ENCODE peak calls at places on chromosomes 16 and 17, in nine cellular contexts. Z is adrenal gland, Q is uterus, G is osteoblast, J is hepatocyte, S is SJSA1, U is left ventricle myocardium inferior, H is tibial artery, I is prostate gland. T is an unnamed sample. For H3K36me3, the result is how much of the 10 kb centered on the place peaks cover.

GRCh38 chr17:65918450-65918849 is 273.5 kb downstream of the CEP112 start:
- DNase-seq in Z (no peak), Q (no peak), G (no peak), J (no peak), S (peak), U (no peak), H (no peak), I (no peak), T (no peak)

GRCh38 chr16:48632137-48632774 is 22.3 kb upstream of the N4BP1 start:
- DNase-seq in Z (no peak), Q (no peak), G (no peak), J (peak), S (no peak), U (no peak), H (no peak), I (no peak), T (no peak)

GRCh38 chr16:86545927-86546637 is 9.0 kb downstream of the MTHFSD start:
- DNase-seq in Z (no peak), Q (no peak), G (no peak), J (no peak), S (no peak), U (no peak), H (no peak), I (peak), T (no peak)

GRCh38 chr16:27325736-27326135 is 12.0 kb downstream of the IL4R start:
- DNase-seq in Z (no peak), Q (no peak), G (peak), J (no peak), S (no peak), U (no peak), H (no peak), I (no peak), T (no peak)

GRCh38 chr16:72723781-72724180 is 324.1 kb downstream of the ZFHX3 start:
- DNase-seq in Z (no peak), Q (no peak), G (no peak), J (no peak), S (no peak), U (no peak), H (no peak), I (no peak), T (no peak)

GRCh38 chr17:40992666-40993065 is 1.3 kb downstream of the KRTAP3-3 start:
- DNase-seq in Z (no peak), Q (no peak), G (no peak), J (no peak), S (no peak), U (no peak), H (no peak), I (no peak), T (no peak)

GRCh38 chr16:48523415-48524204 is 86.4 kb downstream of the N4BP1 start:
- DNase-seq in Z (no peak), Q (no peak), G (no peak), J (no peak), S (no peak), U (no peak), H (no peak), I (no peak), T (no peak)

GRCh38 chr17:34178047-34178446 is 77.0 kb upstream of the CCL2 start:
- DNase-seq in Z (no peak), Q (no peak), G (no peak), J (no peak), S (no peak), U (no peak), H (no peak), I (no peak), T (peak)

GRCh38 chr16:29961479-29962343 is at the start of gene TMEM219:
- DNase-seq in Z (peak), Q (peak), G (peak), J (peak), S (peak), U (peak), H (peak), I (peak), T (peak)

GRCh38 chr17:17740627-17741237 is 59.5 kb downstream of the RAI1 start:
- DNase-seq in Z (no peak), Q (no peak), G (peak), J (peak), S (no peak), U (no peak), H (no peak), I (no peak), T (peak)

GRCh38 chr17:76382305-76382802 is 2.1 kb upstream of the SPHK1 start:
- DNase-seq in Z (no peak), Q (no peak), G (peak), J (peak), S (peak), U (no peak), H (no peak), I (peak), T (peak)

GRCh38 chr17:76570457-76570856 is 15.2 kb downstream of the ST6GALNAC2 start:
- DNase-seq in Z (no peak), Q (no peak), G (no peak), J (no peak), S (no peak), U (no peak), H (no peak), I (no peak), T (no peak)

GRCh38 chr17:59829217-59830006 is 63.3 kb downstream of the TUBD1 start:
- DNase-seq in Z (peak), Q (no peak), G (peak), J (peak), S (peak), U (no peak), H (no peak), I (no peak), T (no peak)

GRCh38 chr17:29711588-29712385 is 89.1 kb upstream of the CORO6 start:
- DNase-seq in Z (no peak), Q (no peak), G (no peak), J (no peak), S (no peak), U (no peak), H (no peak), I (no peak), T (no peak)

GRCh38 chr17:8383143-8383974 is at the start of gene RPL26:
- DNase-seq in Z (peak), Q (peak), G (peak), J (peak), S (peak), U (peak), H (peak), I (peak), T (peak)

DNA sequence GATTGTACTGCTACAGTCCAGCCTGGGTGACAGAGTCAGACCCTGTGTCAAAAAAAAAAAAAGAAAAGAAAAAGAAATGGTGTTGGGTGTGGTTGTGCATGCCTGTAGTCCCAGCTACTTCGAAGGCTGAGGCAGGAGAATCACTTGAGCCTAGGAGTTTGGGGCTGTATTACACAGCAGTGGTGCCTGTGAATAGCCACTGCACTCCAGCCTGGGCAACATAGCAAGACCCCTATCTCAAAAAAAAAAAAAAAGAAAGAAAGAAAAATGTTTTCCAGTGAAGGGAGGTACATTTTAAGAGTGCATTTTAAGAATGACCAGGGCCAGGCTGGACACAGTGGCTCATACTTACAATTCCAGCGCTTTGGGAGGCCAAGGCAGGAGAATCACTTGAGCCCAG is 6.3 kb downstream of the ARL2BP start:
- DNase-seq in Z (no peak), Q (no peak), G (no peak), J (no peak), S (no peak), U (no peak), H (no peak), I (no peak), T (no peak)
- H3K36me3 ChIP-seq in Z (half or more), Q (under half), G (half or more), J (under half), S (half or more), U (half or more), H (half or more), I (under half), T (under half)

DNA sequence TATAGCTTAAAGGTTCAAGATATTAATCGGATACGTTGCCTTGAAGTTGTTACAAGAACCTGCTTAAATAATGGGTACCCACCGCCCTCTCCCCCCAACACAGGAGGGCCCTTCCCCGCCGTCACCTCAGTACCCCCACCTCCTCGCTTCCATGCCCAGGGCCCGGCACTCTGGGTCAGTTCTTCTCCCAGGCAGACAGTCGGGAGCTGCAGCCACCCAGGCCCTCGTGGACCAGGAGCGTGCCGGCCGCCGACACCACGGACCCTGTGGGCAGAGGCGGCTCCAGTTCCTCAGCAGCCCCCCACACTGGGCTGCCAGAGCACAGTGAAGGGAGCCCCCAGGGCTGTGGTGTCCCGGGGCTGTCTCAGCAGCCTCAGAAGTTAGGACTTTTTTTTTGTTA is 80.9 kb upstream of the ZNF750 start:
- DNase-seq in Z (no peak), Q (no peak), G (no peak), J (no peak), S (no peak), U (no peak), H (no peak), I (no peak), T (no peak)
- H3K36me3 ChIP-seq in Z (under half), Q (under half), G (under half), J (under half), S (under half), U (under half), H (half or more), I (under half), T (under half)

DNA sequence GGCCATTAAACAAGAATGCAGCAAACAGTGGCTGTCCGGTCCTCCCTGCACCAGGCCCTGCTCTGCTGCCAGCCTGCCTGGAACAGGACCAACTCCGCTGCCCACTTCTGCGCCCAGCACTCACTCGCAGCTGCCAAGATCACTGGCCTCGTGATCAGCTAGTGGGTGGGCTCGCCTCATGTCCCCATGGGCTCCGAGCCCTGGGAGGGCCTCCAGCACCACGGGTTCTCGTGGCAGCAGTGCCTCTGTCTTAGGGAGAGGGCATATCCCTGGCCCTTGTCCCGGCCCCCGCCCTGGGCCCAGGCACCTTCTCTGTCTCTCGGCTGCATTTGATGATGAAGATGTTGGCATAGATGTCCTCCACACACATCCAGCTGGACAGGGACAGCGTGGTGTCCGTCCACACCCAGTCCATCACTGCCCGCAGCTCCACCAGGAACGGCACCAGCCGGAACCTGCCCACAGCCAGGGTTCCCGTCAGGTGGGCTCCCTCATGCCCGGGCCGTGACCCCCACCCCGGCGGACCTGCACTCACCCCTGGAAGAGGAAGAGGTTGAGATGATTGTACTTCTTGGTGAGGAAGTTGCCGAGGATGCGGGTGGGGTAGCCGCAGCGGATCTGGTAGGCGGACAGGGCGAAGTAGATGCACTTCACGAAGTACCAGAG is 13.1 kb downstream of the CTU2 start:
- DNase-seq in Z (no peak), Q (peak), G (peak), J (no peak), S (no peak), U (peak), H (no peak), I (no peak), T (no peak)
- H3K36me3 ChIP-seq in Z (half or more), Q (under half), G (half or more), J (under half), S (half or more), U (half or more), H (half or more), I (under half), T (under half)

GRCh38 chr17:82616021-82616703 is 32.1 kb downstream of the WDR45B start:
- DNase-seq in Z (no peak), Q (no peak), G (no peak), J (no peak), S (no peak), U (no peak), H (no peak), I (no peak), T (no peak)
- H3K36me3 ChIP-seq in Z (half or more), Q (under half), G (half or more), J (under half), S (half or more), U (half or more), H (half or more), I (under half), T (under half)

DNA sequence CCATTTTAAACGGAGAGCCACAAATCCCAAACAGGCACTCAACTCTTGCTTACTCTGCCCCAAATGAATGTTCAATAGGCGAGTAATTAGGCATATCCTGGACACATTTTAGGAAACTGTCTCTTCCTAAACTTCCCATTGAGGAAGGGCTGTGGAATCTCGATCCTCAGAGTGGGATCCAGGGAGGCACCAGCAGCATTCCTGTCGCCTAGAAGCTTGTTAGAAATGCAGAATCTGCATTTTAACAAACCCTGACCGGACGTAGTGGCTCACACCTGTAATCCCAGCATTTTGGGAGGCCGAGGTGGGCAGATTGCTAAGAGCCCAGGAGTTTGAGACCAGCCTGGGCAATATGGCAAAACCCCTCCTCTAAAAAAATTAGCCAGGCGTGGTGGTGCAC is 95.6 kb downstream of the GAS7 start:
- DNase-seq in Z (no peak), Q (no peak), G (peak), J (no peak), S (no peak), U (no peak), H (no peak), I (no peak), T (no peak)
- H3K36me3 ChIP-seq in Z (under half), Q (under half), G (under half), J (under half), S (under half), U (under half), H (under half), I (under half), T (under half)

GRCh38 chr16:372584-372983 is 2.2 kb upstream of the MRPL28 start:
- DNase-seq in Z (no peak), Q (no peak), G (peak), J (no peak), S (no peak), U (no peak), H (no peak), I (no peak), T (no peak)
- H3K36me3 ChIP-seq in Z (half or more), Q (under half), G (under half), J (under half), S (half or more), U (half or more), H (half or more), I (under half), T (under half)

GRCh38 chr17:64574646-64575045 is 67.9 kb downstream of the CEP95 start:
- DNase-seq in Z (no peak), Q (no peak), G (no peak), J (no peak), S (no peak), U (no peak), H (no peak), I (no peak), T (no peak)
- H3K36me3 ChIP-seq in Z (under half), Q (under half), G (half or more), J (under half), S (half or more), U (under half), H (half or more), I (under half), T (under half)

DNA sequence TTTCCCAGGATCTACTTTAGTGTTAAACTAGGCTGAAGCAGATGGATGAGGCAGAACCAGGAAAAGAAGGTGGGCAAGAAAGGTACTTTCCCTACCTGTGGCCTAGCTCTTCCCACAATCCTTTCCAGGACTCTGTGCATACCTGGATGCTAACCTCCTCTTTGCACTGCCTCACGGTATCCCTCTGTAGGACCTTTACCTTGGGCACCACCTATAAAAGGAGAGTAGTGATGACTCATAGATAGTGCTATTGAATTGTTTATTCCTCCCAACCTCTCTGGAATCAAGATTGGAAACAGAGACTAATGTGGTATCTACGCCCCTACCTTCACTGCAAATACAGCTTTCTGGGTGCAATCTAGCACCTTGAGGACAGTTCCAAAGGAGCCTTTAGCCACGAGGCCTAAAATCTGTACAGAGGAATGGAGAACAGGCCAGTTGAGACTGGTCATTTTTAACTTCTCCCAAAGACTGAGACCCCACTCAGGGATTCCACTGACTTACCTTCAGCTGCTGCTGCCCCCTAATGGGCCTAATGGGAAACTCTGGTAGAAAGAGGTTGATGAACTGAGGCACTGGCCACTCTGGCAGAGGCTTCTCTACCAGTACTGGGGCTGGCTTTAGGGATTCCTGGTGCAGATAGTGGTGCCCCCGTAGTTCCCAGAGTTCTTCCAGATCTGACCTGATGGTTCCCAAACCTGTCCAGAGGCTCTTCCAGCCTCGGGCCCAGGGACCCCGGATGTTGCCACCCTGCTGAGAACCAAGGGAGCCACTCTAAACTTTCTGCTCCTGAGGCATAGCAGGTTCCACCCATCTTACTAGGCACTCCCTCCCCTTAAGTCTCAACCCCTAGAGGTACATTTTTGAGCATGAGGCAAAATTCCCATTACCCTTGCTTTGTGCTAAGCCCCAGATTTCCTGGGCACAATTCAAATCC is 781 bp downstream of the RSKR start:
- DNase-seq in Z (peak), Q (peak), G (peak), J (peak), S (no peak), U (no peak), H (peak), I (no peak), T (peak)
- H3K36me3 ChIP-seq in Z (under half), Q (under half), G (half or more), J (under half), S (half or more), U (under half), H (half or more), I (under half), T (half or more)

DNA sequence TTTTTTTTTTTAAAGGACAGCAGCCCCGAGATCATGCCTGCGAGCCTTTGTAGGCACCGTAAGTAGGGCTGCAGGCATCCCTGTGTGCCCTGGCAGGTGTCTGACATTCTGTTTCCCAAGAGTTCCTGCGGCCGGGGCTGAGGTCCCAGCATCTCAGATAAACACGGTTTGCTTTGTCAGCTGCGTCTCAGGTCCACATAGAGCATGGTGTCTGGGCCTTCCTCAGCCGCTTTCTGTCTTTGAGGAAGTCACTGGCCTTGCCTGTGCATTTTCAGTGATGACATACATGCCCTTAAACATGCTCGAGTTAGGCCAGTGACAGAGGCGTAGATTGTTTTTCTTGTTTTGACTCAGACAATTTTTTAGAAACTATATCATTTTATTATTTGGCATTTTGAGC is 105.7 kb downstream of the SNX29 start:
- DNase-seq in Z (no peak), Q (no peak), G (no peak), J (no peak), S (no peak), U (no peak), H (no peak), I (no peak), T (no peak)
- H3K36me3 ChIP-seq in Z (under half), Q (under half), G (under half), J (under half), S (under half), U (under half), H (half or more), I (under half), T (under half)

GRCh38 chr17:68435361-68435760 is 21.9 kb downstream of the WIPI1 start:
- DNase-seq in Z (no peak), Q (no peak), G (no peak), J (no peak), S (no peak), U (no peak), H (no peak), I (no peak), T (no peak)
- H3K36me3 ChIP-seq in Z (half or more), Q (under half), G (half or more), J (under half), S (half or more), U (half or more), H (half or more), I (under half), T (under half)